ENCODE peak calls at places on chromosome 10, in ten cellular contexts. B is body of pancreas; E is BE2C; A is heart left ventricle; K is transverse colon; P is CD8-positive, alpha-beta memory T cell; Q is PC-3; X is psoas muscle; N is Peyer's patch; M is left ventricle myocardium inferior. Z is an unnamed sample. For H3K4me1 and H3K36me3, the result is how much of the 10 kb centered on the place peaks cover.

GRCh38 chr10:71820966-71821365 is 30.1 kb downstream of the PSAP start:
- DNase-seq in N (no peak), B (no peak), X (no peak), M (no peak), K (no peak), A (no peak), E (no peak), Q (no peak), P (no peak), Z (no peak)

GRCh38 chr10:7797582-7797981 is 9.6 kb downstream of the ATP5F1C start:
- DNase-seq in X (peak), N (no peak), P (no peak), A (peak), B (peak), M (peak), E (no peak), K (no peak), Q (peak), Z (no peak)

GRCh38 chr10:109374215-109374614 is 549.1 kb downstream of the XPNPEP1 start:
- DNase-seq in X (no peak), K (no peak), P (no peak), A (no peak), N (no peak), E (no peak), Q (peak), B (no peak), M (no peak), Z (no peak)

GRCh38 chr10:96509017-96509641 is 4.6 kb downstream of the TLL2 start:
- DNase-seq in Q (no peak), B (no peak), X (no peak), K (no peak), E (no peak), M (no peak), A (no peak), P (no peak), N (no peak), Z (no peak)

GRCh38 chr10:13016413-13016812 is 14.9 kb upstream of the CCDC3 start:
- DNase-seq in P (no peak), X (no peak), A (no peak), Q (no peak), N (no peak), K (no peak), M (no peak), E (no peak), B (no peak), Z (no peak)

GRCh38 chr10:121311812-121312443 is 286.3 kb downstream of the FGFR2 start:
- DNase-seq in A (no peak), M (no peak), X (no peak), N (no peak), K (no peak), B (no peak), E (no peak), P (no peak), Q (no peak), Z (no peak)

GRCh38 chr10:78931333-78932083 is 137.3 kb upstream of the ZMIZ1 start:
- DNase-seq in K (peak), Q (peak), X (peak), A (peak), E (peak), N (peak), B (peak), M (peak), P (no peak), Z (peak)

GRCh38 chr10:90589825-90590224 is 268.0 kb downstream of the HTR7 start:
- DNase-seq in E (no peak), K (no peak), M (no peak), P (no peak), B (no peak), X (no peak), Q (no peak), A (no peak), N (no peak), Z (no peak)

GRCh38 chr10:125121003-125121402 is 39.4 kb downstream of the CTBP2 start:
- DNase-seq in E (no peak), M (no peak), A (no peak), Q (peak), B (peak), P (no peak), K (peak), N (peak), X (no peak), Z (no peak)
- H3K4me1 ChIP-seq in E (under half), M (half or more), A (half or more), Q (under half), B (half or more), P (under half), K (half or more), N (under half), X (half or more), Z (half or more)

GRCh38 chr10:11918384-11918783 is 95.2 kb downstream of the PROSER2 start:
- DNase-seq in K (no peak), B (no peak), E (no peak), Q (no peak), N (no peak), X (no peak), A (no peak), P (no peak), M (no peak), Z (no peak)

GRCh38 chr10:11919271-11919670 is 96.1 kb downstream of the PROSER2 start:
- DNase-seq in Q (no peak), X (no peak), N (no peak), P (no peak), K (no peak), M (no peak), E (no peak), B (no peak), A (no peak), Z (no peak)

GRCh38 chr10:11927746-11928145 is 104.6 kb downstream of the PROSER2 start:
- DNase-seq in X (no peak), E (no peak), B (no peak), M (no peak), K (no peak), N (no peak), P (no peak), Q (no peak), A (no peak), Z (no peak)

GRCh38 chr10:11921800-11922387 is 98.7 kb downstream of the PROSER2 start:
- DNase-seq in P (no peak), N (no peak), Q (no peak), E (no peak), B (no peak), A (no peak), K (peak), M (no peak), X (no peak), Z (no peak)
- H3K36me3 ChIP-seq in P (under half), N (under half), Q (under half), E (under half), B (under half), A (half or more), K (under half), M (half or more), X (half or more), Z (under half)

DNA sequence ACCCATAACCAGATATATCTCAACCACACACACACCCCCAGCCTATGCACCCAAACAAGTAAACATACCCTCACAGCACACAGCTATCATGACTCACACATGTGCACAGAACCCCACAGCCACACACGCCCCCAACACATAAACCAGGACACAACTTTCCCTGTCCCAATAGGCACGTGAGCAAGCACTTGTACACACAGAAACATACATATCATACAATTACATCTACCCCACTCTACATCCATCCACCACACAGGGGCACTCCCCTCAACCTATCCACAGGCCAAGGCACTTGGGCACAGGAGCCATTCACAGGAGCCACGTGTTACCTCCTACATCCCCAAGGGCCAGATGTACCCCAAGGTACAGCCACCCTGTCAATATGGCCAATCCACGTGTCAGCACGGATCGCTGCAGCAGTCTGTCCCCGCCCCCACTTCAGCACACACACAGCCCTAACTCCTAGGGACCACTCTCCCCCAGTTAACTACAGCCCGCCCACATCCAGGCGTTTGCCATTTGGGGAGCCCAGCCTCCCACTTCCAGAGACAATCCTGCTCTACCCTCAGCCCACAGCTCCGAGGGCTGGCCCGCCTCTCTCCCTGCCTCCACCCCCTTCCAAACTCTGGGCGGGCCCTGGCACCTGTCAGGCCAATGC is 163.5 kb downstream of the SH3PXD2A start:
- DNase-seq in P (no peak), K (no peak), Q (no peak), N (no peak), X (no peak), E (no peak), M (no peak), A (no peak), B (no peak), Z (peak)
- H3K4me1 ChIP-seq in P (under half), K (under half), Q (under half), N (under half), X (under half), E (under half), M (under half), A (under half), B (under half), Z (under half)

GRCh38 chr10:80519936-80520650 is 17.6 kb upstream of the SH2D4B start:
- DNase-seq in M (no peak), A (no peak), Q (no peak), B (no peak), E (no peak), K (no peak), X (no peak), P (peak), N (no peak), Z (no peak)
- H3K36me3 ChIP-seq in M (half or more), A (under half), Q (under half), B (under half), E (under half), K (under half), X (half or more), P (under half), N (under half), Z (half or more)

DNA sequence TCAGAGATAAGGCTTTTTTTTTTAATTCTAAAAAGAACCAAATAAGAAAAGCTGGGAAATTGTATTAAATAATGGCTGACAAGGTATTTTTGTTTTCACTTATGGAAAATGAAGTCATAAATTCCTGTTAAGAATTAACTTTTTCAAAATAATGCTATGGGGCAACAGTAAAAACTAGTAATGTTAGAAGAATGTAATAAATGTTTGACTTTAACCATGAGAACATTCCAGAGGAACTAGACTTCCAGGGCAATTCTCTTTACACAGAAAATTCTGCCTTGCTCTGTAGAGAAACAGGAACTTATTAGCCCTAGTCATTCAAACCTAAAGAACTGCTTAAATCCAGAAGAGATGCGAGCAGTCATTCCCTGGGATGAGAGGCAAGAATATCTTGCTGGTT is 571.1 kb downstream of the IPMK start:
- DNase-seq in B (no peak), A (no peak), P (no peak), E (no peak), X (no peak), M (no peak), N (no peak), Q (peak), K (no peak), Z (no peak)
- H3K4me1 ChIP-seq in B (under half), A (under half), P (under half), E (under half), X (under half), M (under half), N (under half), Q (under half), K (under half), Z (under half)

DNA sequence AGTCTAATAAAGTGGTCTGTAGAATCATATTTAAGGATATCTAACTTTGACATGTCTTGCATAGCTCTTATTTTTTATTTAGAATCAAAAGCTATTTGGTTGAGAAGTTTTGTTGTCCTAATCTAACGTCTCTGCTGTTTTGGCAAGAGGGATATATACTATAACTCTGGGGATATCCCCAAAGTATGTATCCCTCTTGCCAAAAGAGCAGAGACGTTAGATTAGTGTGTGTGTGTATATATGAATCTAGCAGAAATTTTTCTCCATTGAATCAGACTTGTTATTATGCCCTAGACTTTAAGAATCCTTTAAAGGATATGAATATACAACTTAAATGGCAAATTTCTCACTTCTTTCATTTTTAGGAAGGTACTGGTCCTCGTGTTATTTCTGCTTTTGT is 9.6 kb downstream of the SMC3 start:
- DNase-seq in M (no peak), B (no peak), Q (no peak), P (no peak), A (no peak), E (no peak), N (no peak), K (no peak), X (no peak), Z (no peak)
- H3K36me3 ChIP-seq in M (half or more), B (under half), Q (under half), P (under half), A (under half), E (half or more), N (under half), K (half or more), X (half or more), Z (under half)

DNA sequence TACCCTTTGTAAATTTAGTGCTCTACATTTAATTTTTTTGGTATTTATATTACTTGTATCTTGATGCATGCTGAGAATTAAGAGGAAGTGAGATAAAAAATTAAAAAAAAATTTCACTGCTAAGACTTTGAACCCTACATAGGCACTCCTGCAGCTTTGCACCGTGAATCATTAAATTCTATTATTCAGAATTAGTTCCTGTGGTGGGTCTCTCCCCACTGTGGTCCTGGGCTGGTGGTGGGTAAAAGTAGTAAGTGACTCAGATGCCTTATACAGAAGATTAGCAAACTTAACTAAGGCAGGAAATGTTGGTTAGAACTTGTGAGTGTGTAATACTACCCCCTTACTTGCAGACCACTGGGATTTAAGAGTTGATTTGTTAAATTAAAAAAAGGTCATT is 72.6 kb downstream of the AP3M1 start:
- DNase-seq in A (no peak), N (no peak), X (no peak), P (peak), M (no peak), K (no peak), B (no peak), E (no peak), Q (peak), Z (no peak)
- H3K4me1 ChIP-seq in A (under half), N (under half), X (under half), P (under half), M (half or more), K (under half), B (under half), E (under half), Q (under half), Z (under half)

GRCh38 chr10:113087082-113088029 is 137.3 kb downstream of the TCF7L2 start:
- DNase-seq in K (peak), N (peak), Q (peak), B (peak), P (no peak), E (peak), X (peak), M (no peak), A (no peak), Z (no peak)
- H3K36me3 ChIP-seq in K (under half), N (under half), Q (under half), B (under half), P (under half), E (under half), X (under half), M (under half), A (under half), Z (under half)

Z was measured in upper lobe of left lung.